ENCODE peak calls at places on chromosomes 4 and X, in ten cellular contexts. One of them, this sample, is unnamed.

GRCh38 chr4:176767183-176767582 is 25.5 kb downstream of the VEGFC start:
- DNase-seq in DND-41: no peak
- DNase-seq in fibroblast of lung: no peak
- DNase-seq in HepG2: no peak
- DNase-seq in IMR-90: peak
- DNase-seq in mammary epithelial cell: no peak
- DNase-seq in neural progenitor cell: no peak
- DNase-seq in neuronal stem cell: no peak
- DNase-seq in PC-3: no peak
- DNase-seq in mesenchymal stem cell: no peak
- DNase-seq in this sample: no peak

GRCh38 chr4:119942806-119943205 is 123.8 kb downstream of the MAD2L1 start:
- DNase-seq in mesenchymal stem cell: peak
- DNase-seq in HepG2: no peak
- DNase-seq in mammary epithelial cell: no peak
- DNase-seq in IMR-90: peak
- DNase-seq in DND-41: no peak
- DNase-seq in neural progenitor cell: no peak
- DNase-seq in neuronal stem cell: no peak
- DNase-seq in PC-3: no peak
- DNase-seq in fibroblast of lung: no peak
- DNase-seq in this sample: no peak

GRCh38 chr4:183968931-183969330 is 63.8 kb downstream of the STOX2 start:
- DNase-seq in IMR-90: no peak
- DNase-seq in HepG2: no peak
- DNase-seq in fibroblast of lung: no peak
- DNase-seq in neuronal stem cell: no peak
- DNase-seq in mammary epithelial cell: no peak
- DNase-seq in PC-3: no peak
- DNase-seq in mesenchymal stem cell: no peak
- DNase-seq in neural progenitor cell: no peak
- DNase-seq in DND-41: no peak
- DNase-seq in this sample: no peak

GRCh38 chrX:63434206-63434605 is 83.1 kb upstream of the SPIN4 start:
- DNase-seq in PC-3: peak
- DNase-seq in neuronal stem cell: no peak
- DNase-seq in HepG2: no peak
- DNase-seq in mesenchymal stem cell: no peak
- DNase-seq in mammary epithelial cell: no peak
- DNase-seq in IMR-90: no peak
- DNase-seq in fibroblast of lung: no peak
- DNase-seq in neural progenitor cell: no peak
- DNase-seq in DND-41: no peak
- DNase-seq in this sample: no peak

GRCh38 chr4:93759506-93759905 is 69.0 kb upstream of the ATOH1 start:
- DNase-seq in PC-3: no peak
- DNase-seq in neural progenitor cell: no peak
- DNase-seq in IMR-90: no peak
- DNase-seq in mammary epithelial cell: no peak
- DNase-seq in mesenchymal stem cell: no peak
- DNase-seq in fibroblast of lung: no peak
- DNase-seq in HepG2: no peak
- DNase-seq in neuronal stem cell: no peak
- DNase-seq in DND-41: no peak
- DNase-seq in this sample: no peak

GRCh38 chr4:128256539-128256938 is 31.1 kb downstream of the PGRMC2 start:
- DNase-seq in fibroblast of lung: no peak
- DNase-seq in DND-41: no peak
- DNase-seq in PC-3: no peak
- DNase-seq in IMR-90: no peak
- DNase-seq in mesenchymal stem cell: no peak
- DNase-seq in mammary epithelial cell: no peak
- DNase-seq in HepG2: no peak
- DNase-seq in neuronal stem cell: no peak
- DNase-seq in neural progenitor cell: no peak
- DNase-seq in this sample: peak

GRCh38 chr4:123640271-123640670 is 243.7 kb downstream of the SPRY1 start:
- DNase-seq in neural progenitor cell: no peak
- DNase-seq in IMR-90: peak
- DNase-seq in fibroblast of lung: no peak
- DNase-seq in mesenchymal stem cell: peak
- DNase-seq in HepG2: no peak
- DNase-seq in PC-3: peak
- DNase-seq in neuronal stem cell: no peak
- DNase-seq in mammary epithelial cell: peak
- DNase-seq in DND-41: no peak
- DNase-seq in this sample: peak

GRCh38 chr4:60724623-60725022 is 475.5 kb upstream of the ADGRL3 start:
- DNase-seq in HepG2: no peak
- DNase-seq in mammary epithelial cell: peak
- DNase-seq in neural progenitor cell: peak
- DNase-seq in PC-3: peak
- DNase-seq in mesenchymal stem cell: peak
- DNase-seq in DND-41: no peak
- DNase-seq in IMR-90: peak
- DNase-seq in neuronal stem cell: no peak
- DNase-seq in fibroblast of lung: peak
- DNase-seq in this sample: no peak

GRCh38 chr4:31788676-31789075 is 1068.5 kb downstream of the PCDH7 start:
- DNase-seq in DND-41: no peak
- DNase-seq in mammary epithelial cell: no peak
- DNase-seq in PC-3: no peak
- DNase-seq in neuronal stem cell: peak
- DNase-seq in IMR-90: no peak
- DNase-seq in fibroblast of lung: no peak
- DNase-seq in HepG2: no peak
- DNase-seq in neural progenitor cell: peak
- DNase-seq in mesenchymal stem cell: no peak
- DNase-seq in this sample: no peak

GRCh38 chr4:6748286-6748685 is 32.3 kb downstream of the BLOC1S4 start:
- DNase-seq in DND-41: no peak
- DNase-seq in mesenchymal stem cell: no peak
- DNase-seq in neural progenitor cell: no peak
- DNase-seq in HepG2: no peak
- DNase-seq in neuronal stem cell: no peak
- DNase-seq in IMR-90: no peak
- DNase-seq in fibroblast of lung: no peak
- DNase-seq in mammary epithelial cell: no peak
- DNase-seq in PC-3: no peak
- DNase-seq in this sample: no peak

GRCh38 chrX:119990409-119990994 is 47.0 kb upstream of the NKAP start:
- DNase-seq in HepG2: no peak
- DNase-seq in mammary epithelial cell: no peak
- DNase-seq in PC-3: no peak
- DNase-seq in neural progenitor cell: peak
- DNase-seq in neuronal stem cell: no peak
- DNase-seq in fibroblast of lung: no peak
- DNase-seq in DND-41: no peak
- DNase-seq in mesenchymal stem cell: no peak
- DNase-seq in IMR-90: no peak
- DNase-seq in this sample: no peak

GRCh38 chr4:6910340-6910959 is 824 bp downstream of the TBC1D14 start:
- DNase-seq in HepG2: no peak
- DNase-seq in neural progenitor cell: peak
- DNase-seq in mammary epithelial cell: no peak
- DNase-seq in IMR-90: no peak
- DNase-seq in fibroblast of lung: no peak
- DNase-seq in PC-3: peak
- DNase-seq in DND-41: peak
- DNase-seq in mesenchymal stem cell: no peak
- DNase-seq in neuronal stem cell: no peak
- DNase-seq in this sample: no peak

GRCh38 chr4:139768913-139769312 is 103.3 kb downstream of the MGST2 start:
- DNase-seq in mesenchymal stem cell: no peak
- DNase-seq in DND-41: no peak
- DNase-seq in PC-3: no peak
- DNase-seq in neuronal stem cell: no peak
- DNase-seq in IMR-90: no peak
- DNase-seq in neural progenitor cell: no peak
- DNase-seq in HepG2: peak
- DNase-seq in fibroblast of lung: no peak
- DNase-seq in mammary epithelial cell: no peak
- DNase-seq in this sample: no peak

GRCh38 chr4:118849867-118850812 is 14.2 kb upstream of the SEC24D start:
- DNase-seq in neuronal stem cell: no peak
- DNase-seq in fibroblast of lung: peak
- DNase-seq in IMR-90: peak
- DNase-seq in DND-41: peak
- DNase-seq in mammary epithelial cell: peak
- DNase-seq in mesenchymal stem cell: peak
- DNase-seq in PC-3: peak
- DNase-seq in HepG2: no peak
- DNase-seq in neural progenitor cell: no peak
- DNase-seq in this sample: peak

GRCh38 chr4:6761540-6762243 is 20.8 kb upstream of the KIAA0232 start:
- DNase-seq in DND-41: peak
- DNase-seq in mesenchymal stem cell: no peak
- DNase-seq in neural progenitor cell: no peak
- DNase-seq in IMR-90: no peak
- DNase-seq in HepG2: no peak
- DNase-seq in PC-3: no peak
- DNase-seq in neuronal stem cell: no peak
- DNase-seq in mammary epithelial cell: no peak
- DNase-seq in fibroblast of lung: no peak
- DNase-seq in this sample: peak

GRCh38 chr4:109162759-109163158 is 139.7 kb downstream of the COL25A1 start:
- DNase-seq in neuronal stem cell: no peak
- DNase-seq in mesenchymal stem cell: no peak
- DNase-seq in DND-41: no peak
- DNase-seq in fibroblast of lung: no peak
- DNase-seq in neural progenitor cell: no peak
- DNase-seq in HepG2: no peak
- DNase-seq in mammary epithelial cell: no peak
- DNase-seq in PC-3: no peak
- DNase-seq in IMR-90: no peak
- DNase-seq in this sample: no peak

DNA sequence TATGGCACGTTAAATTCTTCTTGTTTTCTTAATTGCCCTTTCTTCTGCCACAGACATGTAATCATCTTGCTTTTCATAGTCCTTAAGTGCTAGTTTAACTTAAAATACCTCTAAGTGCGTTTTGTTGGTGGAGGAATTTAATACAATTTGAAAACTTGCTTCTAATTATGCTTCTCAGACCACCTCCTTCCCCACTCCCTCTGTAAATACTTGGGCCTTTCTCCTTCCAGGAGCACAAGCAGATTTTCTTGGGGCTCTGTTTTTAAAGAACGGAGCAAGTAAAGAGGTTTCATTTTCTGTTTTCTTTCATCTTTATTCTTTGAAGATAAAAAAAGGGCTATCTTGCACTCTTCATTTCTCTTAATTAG is 559 bp upstream of the PCDH18 start:
- DNase-seq in PC-3: no peak
- DNase-seq in DND-41: no peak
- DNase-seq in mammary epithelial cell: no peak
- DNase-seq in mesenchymal stem cell: peak
- DNase-seq in neural progenitor cell: peak
- DNase-seq in IMR-90: no peak
- DNase-seq in HepG2: no peak
- DNase-seq in neuronal stem cell: no peak
- DNase-seq in fibroblast of lung: peak
- DNase-seq in this sample: no peak
- H3K4me3 ChIP-seq in PC-3: peak
- H3K4me3 ChIP-seq in DND-41: no peak
- H3K4me3 ChIP-seq in mammary epithelial cell: no peak
- H3K4me3 ChIP-seq in mesenchymal stem cell: peak
- H3K4me3 ChIP-seq in neural progenitor cell: peak
- H3K4me3 ChIP-seq in IMR-90: peak
- H3K4me3 ChIP-seq in HepG2: no peak
- H3K4me3 ChIP-seq in neuronal stem cell: no peak
- H3K4me3 ChIP-seq in fibroblast of lung: peak
- H3K4me3 ChIP-seq in this sample: peak

DNA sequence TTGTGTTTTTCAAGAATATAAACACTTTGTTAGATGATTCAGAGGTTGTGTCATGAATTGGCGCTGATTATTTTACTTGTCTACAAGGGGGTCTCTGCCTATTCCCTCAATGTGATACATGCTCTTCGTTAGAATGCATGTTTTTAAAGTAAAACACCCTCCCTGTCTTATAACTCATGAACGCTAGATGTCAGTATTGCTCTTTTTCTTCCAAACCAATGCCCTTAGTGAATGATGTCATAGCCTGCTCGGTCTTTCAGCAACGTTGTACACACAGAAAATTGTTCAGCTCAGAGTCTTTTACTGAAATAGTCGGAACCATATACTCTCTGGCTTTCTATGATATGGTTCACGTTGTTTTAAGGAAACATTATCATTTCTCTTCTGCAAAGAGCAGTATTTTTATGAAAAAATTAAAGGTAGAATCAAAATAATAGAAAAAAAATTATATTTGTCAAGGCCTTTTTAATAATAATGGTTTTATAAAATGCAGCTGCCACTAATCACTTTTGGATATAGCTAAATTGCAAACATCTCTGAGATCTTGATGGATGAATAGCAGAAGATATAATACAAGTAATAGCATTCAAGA is 292.9 kb downstream of the TLL1 start:
- DNase-seq in DND-41: peak
- DNase-seq in neural progenitor cell: peak
- DNase-seq in mesenchymal stem cell: peak
- DNase-seq in PC-3: peak
- DNase-seq in mammary epithelial cell: peak
- DNase-seq in neuronal stem cell: peak
- DNase-seq in HepG2: peak
- DNase-seq in fibroblast of lung: peak
- DNase-seq in IMR-90: peak
- DNase-seq in this sample: peak
- H2AFZ ChIP-seq in DND-41: no peak
- H2AFZ ChIP-seq in neural progenitor cell: no peak
- H2AFZ ChIP-seq in mesenchymal stem cell: no peak
- H2AFZ ChIP-seq in PC-3: peak
- H2AFZ ChIP-seq in mammary epithelial cell: no peak
- H2AFZ ChIP-seq in neuronal stem cell: no peak
- H2AFZ ChIP-seq in HepG2: no peak
- H2AFZ ChIP-seq in fibroblast of lung: no peak
- H2AFZ ChIP-seq in IMR-90: no peak
- H2AFZ ChIP-seq in this sample: no peak

DNA sequence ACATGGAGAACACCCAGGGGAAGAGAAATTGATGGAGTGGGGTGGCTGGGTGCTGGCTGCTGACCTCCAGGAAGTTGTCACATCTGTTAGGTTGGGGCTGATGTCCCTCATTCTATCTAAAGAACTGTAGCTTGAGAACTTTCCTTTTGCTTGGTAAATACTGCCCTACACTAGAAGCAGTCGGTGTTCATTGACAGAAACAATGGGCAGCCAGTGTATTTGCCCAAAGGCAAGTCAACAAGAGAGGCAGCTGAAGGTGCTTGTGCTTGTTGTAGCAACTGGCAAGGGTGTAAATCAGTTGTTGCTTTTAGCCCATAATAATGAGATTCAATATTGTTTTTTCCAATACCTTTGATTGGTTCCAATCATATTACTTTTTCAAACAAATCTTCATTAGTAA is 956 bp downstream of the TMEM154 start:
- DNase-seq in DND-41: no peak
- DNase-seq in neural progenitor cell: peak
- DNase-seq in PC-3: no peak
- DNase-seq in fibroblast of lung: no peak
- DNase-seq in IMR-90: no peak
- DNase-seq in mesenchymal stem cell: peak
- DNase-seq in HepG2: no peak
- DNase-seq in mammary epithelial cell: peak
- DNase-seq in neuronal stem cell: no peak
- DNase-seq in this sample: no peak
- H3K4me3 ChIP-seq in DND-41: peak
- H3K4me3 ChIP-seq in neural progenitor cell: peak
- H3K4me3 ChIP-seq in PC-3: peak
- H3K4me3 ChIP-seq in fibroblast of lung: no peak
- H3K4me3 ChIP-seq in IMR-90: no peak
- H3K4me3 ChIP-seq in mesenchymal stem cell: peak
- H3K4me3 ChIP-seq in HepG2: no peak
- H3K4me3 ChIP-seq in mammary epithelial cell: peak
- H3K4me3 ChIP-seq in neuronal stem cell: no peak
- H3K4me3 ChIP-seq in this sample: peak

GRCh38 chr4:114401483-114401882 is 197.1 kb upstream of the UGT8 start:
- DNase-seq in neuronal stem cell: no peak
- DNase-seq in HepG2: no peak
- DNase-seq in fibroblast of lung: no peak
- DNase-seq in neural progenitor cell: no peak
- DNase-seq in DND-41: no peak
- DNase-seq in PC-3: no peak
- DNase-seq in mesenchymal stem cell: no peak
- DNase-seq in mammary epithelial cell: no peak
- DNase-seq in IMR-90: no peak
- DNase-seq in this sample: no peak
- H2AFZ ChIP-seq in neuronal stem cell: no peak
- H2AFZ ChIP-seq in HepG2: no peak
- H2AFZ ChIP-seq in fibroblast of lung: no peak
- H2AFZ ChIP-seq in neural progenitor cell: no peak
- H2AFZ ChIP-seq in DND-41: no peak
- H2AFZ ChIP-seq in PC-3: no peak
- H2AFZ ChIP-seq in mesenchymal stem cell: no peak
- H2AFZ ChIP-seq in mammary epithelial cell: no peak
- H2AFZ ChIP-seq in IMR-90: no peak
- H2AFZ ChIP-seq in this sample: no peak